ENCODE peak calls at places on chromosomes 16 and 17, in eight cellular contexts. Q is sigmoid colon, O is body of pancreas, X is Peyer's patch, U is spleen, L is transverse colon, C is A549, K is HCT116. S is an unnamed sample.

GRCh38 chr16:69346683-69347082 is 4.9 kb downstream of the TMED6 start:
- DNase-seq in U (peak; percentile 23), L (no peak), O (no peak), K (no peak), X (no peak), C (no peak), Q (no peak), S (no peak)

GRCh38 chr16:11202260-11203091 is 53.5 kb downstream of the SOCS1 start:
- DNase-seq in O (no peak), L (no peak), X (no peak), K (no peak), Q (no peak), U (no peak), C (no peak), S (no peak)

GRCh38 chr16:48383877-48384304 is 1.3 kb downstream of the SIAH1 start:
- DNase-seq in X (no peak), Q (no peak), L (peak; percentile 26), C (peak; percentile 31), U (no peak), O (peak; percentile 27), K (no peak), S (peak; percentile 21)

GRCh38 chr17:74118504-74118903 is 85.0 kb upstream of the RPL38 start:
- DNase-seq in O (no peak), C (no peak), X (peak; percentile 28), U (no peak), K (no peak), Q (peak; percentile 32), L (no peak), S (no peak)

GRCh38 chr17:34769049-34769448 is 189.7 kb downstream of the TMEM132E start:
- DNase-seq in U (no peak), O (no peak), Q (no peak), K (no peak), L (no peak), C (no peak), X (no peak), S (no peak)

GRCh38 chr17:14057591-14057990 is 11.7 kb upstream of the COX10 start:
- DNase-seq in U (no peak), O (no peak), C (no peak), L (no peak), Q (no peak), K (no peak), X (no peak), S (no peak)

GRCh38 chr17:27455914-27456680 is at the start of gene KSR1:
- DNase-seq in Q (peak; percentile 90), X (peak; percentile 95), U (peak; percentile 97), K (peak; percentile 22), O (peak; percentile 90), C (peak; percentile 82), L (peak; percentile 89), S (peak; percentile 75)

GRCh38 chr17:7523033-7523432 is 25.8 kb upstream of the TNFSF12 start:
- DNase-seq in Q (no peak), X (peak; percentile 69), K (peak; percentile 8), C (peak; percentile 63), L (peak; percentile 31), U (peak; percentile 80), O (peak; percentile 22), S (no peak)

GRCh38 chr17:7280519-7281073 is 922 bp upstream of the SLC2A4 start:
- DNase-seq in Q (peak; percentile 91), U (peak; percentile 95), C (peak; percentile 90), K (peak; percentile 70), O (peak; percentile 86), X (peak; percentile 93), L (peak; percentile 91), S (peak; percentile 74)

GRCh38 chr17:21297026-21297520 is 12.6 kb downstream of the MAP2K3 start:
- DNase-seq in U (no peak), X (no peak), C (no peak), L (no peak), O (no peak), Q (peak; percentile 75), K (no peak), S (no peak)
- TF ChIP-seq POLR2A in U (no peak), X (no peak), C (no peak), L (no peak), O (no peak), Q (no peak), K (no peak), S (no peak)

GRCh38 chr16:24218299-24218698 is 37.8 kb upstream of the CACNG3 start:
- DNase-seq in L (no peak), U (no peak), X (no peak), K (no peak), C (no peak), Q (no peak), O (no peak), S (no peak)

GRCh38 chr16:24221219-24221618 is 34.9 kb upstream of the CACNG3 start:
- DNase-seq in U (no peak), O (no peak), L (no peak), Q (no peak), K (no peak), X (no peak), C (no peak), S (no peak)

GRCh38 chr16:24217456-24217855 is 38.7 kb upstream of the CACNG3 start:
- DNase-seq in Q (no peak), X (no peak), L (no peak), O (no peak), C (no peak), K (no peak), U (no peak), S (no peak)

GRCh38 chr16:24216961-24217360 is 39.2 kb upstream of the CACNG3 start:
- DNase-seq in C (no peak), O (no peak), Q (no peak), K (no peak), X (no peak), U (no peak), L (no peak), S (no peak)
- H3K27ac ChIP-seq in C (no peak overlapping the region), O (no peak overlapping the region), Q (no peak overlapping the region), K (no peak overlapping the region), X (no peak overlapping the region), U (no peak overlapping the region), L (no peak overlapping the region), S (no peak overlapping the region)

DNA sequence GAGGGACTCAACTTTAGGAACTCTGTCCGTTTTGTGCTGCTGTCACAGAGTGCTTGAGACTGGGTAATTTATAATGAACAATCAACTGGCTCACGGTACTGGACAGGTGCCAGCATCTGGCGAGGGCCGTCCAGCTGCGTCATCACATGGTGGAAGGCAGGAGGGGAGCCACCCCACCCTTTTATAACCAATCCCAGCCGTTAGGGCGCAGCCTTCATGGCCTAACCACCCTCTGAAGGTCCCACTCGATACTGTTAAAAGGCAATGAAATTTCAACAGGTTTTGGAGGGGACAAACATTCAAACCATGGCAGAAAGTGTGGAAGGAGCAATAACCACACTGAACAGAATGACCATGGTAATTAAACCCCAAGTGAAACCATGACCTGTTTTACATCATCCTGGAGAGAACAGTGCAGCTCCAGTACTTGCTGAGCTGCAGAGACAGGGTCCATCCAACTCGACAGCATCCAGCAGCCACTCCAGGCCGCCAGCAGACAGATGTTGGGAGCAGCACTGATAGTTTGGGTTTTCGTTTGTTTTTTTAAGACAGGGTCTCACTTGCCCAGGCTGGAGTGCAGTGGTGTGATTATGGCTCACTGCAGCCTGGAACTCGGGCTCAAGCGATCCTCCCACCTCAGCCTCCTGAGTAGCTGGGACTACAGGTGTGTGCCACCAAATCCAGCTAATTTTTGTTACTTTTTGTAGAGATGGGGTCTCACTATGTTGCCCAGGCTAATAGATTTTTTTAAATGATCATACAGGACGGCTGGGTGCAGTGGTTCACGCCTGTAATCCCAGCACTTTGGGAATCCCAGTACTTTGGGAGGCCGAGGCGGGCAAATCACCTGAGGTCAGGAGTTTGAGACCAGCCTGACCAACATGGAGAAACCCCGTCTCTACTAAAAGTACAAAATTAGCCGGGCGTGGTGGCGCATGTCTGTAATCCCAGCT is 11.0 kb downstream of the CHMP6 start:
- DNase-seq in U (peak; percentile 39), L (peak; percentile 93), O (peak; percentile 58), C (no peak), X (peak; percentile 87), K (no peak), Q (peak; percentile 86), S (no peak)
- TF ChIP-seq POLR2A in U (no peak), L (no peak), O (no peak), C (no peak), X (no peak), K (no peak), Q (no peak), S (no peak)

GRCh38 chr17:48996696-48997102 is 486 bp upstream of the IGF2BP1 start:
- DNase-seq in K (no peak), C (no peak), O (no peak), X (no peak), Q (no peak), L (no peak), U (no peak), S (no peak)
- H3K27ac ChIP-seq in K (no peak overlapping the region), C (peak overlapping the region; percentile 97), O (no peak overlapping the region), X (no peak overlapping the region), Q (no peak overlapping the region), L (no peak overlapping the region), U (no peak overlapping the region), S (no peak overlapping the region)

GRCh38 chr16:57412584-57412983 is 8.0 kb downstream of the CCL17 start:
- DNase-seq in O (no peak), K (no peak), Q (no peak), L (no peak), X (no peak), U (no peak), C (no peak), S (no peak)

GRCh38 chr16:57411362-57411976 is 6.9 kb downstream of the CCL17 start:
- DNase-seq in L (no peak), Q (no peak), K (no peak), C (no peak), X (peak; percentile 46), O (no peak), U (no peak), S (no peak)

GRCh38 chr16:57413733-57414132 is 9.2 kb downstream of the CCL17 start:
- DNase-seq in X (no peak), U (no peak), K (no peak), C (no peak), O (no peak), Q (no peak), L (no peak), S (no peak)

GRCh38 chr16:57416084-57416483 is 11.5 kb downstream of the CCL17 start:
- DNase-seq in L (no peak), K (no peak), Q (peak; percentile 65), O (no peak), X (peak; percentile 43), C (no peak), U (no peak), S (no peak)

DNA sequence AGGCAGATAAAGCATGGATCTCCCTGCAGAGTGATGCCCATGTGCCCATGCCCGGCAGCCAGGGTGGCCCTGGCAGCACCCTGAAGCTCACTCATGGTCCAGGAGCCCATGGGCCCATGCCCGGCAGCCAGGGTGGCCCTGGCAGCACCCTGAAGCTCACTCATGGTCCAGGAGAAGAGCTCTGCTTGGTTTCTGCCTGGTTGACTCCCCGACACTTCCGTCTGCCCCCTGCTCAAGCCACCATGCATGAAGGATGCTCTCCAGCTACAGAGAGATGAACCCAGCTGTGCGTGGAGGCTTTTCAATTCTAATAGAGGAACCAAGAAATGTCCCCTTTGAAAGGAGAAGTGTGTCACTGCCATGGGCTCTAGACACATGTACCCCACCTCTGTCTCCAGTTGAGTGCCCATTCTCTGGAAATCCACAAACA is 8.7 kb downstream of the CCL17 start:
- DNase-seq in C (no peak), K (no peak), L (no peak), Q (no peak), U (peak; percentile 87), O (no peak), X (peak; percentile 79), S (no peak)
- TF ChIP-seq POLR2A in C (no peak), K (no peak), L (no peak), Q (no peak), U (no peak), O (no peak), X (no peak), S (no peak)